ENCODE peak calls at places on chromosomes 7 and 10, in five cellular contexts. K, P, M, E and G are unnamed samples.
A peak's percentile ranks its signal among the peaks of the same experiment; 100 is the strongest.

GRCh38 chr7:55019691-55020480 is 1.1 kb downstream of the EGFR start:
- DNase-seq in K (no peak), P (peak; percentile 50), M (no peak), E (no peak), G (peak; percentile 43)

GRCh38 chr10:63042256-63042655 is 90.9 kb upstream of the NRBF2 start:
- DNase-seq in K (no peak), P (no peak), M (no peak), E (no peak), G (no peak)

GRCh38 chr7:37438879-37439278 is 9.8 kb downstream of the ELMO1 start:
- DNase-seq in K (no peak), P (no peak), M (no peak), E (no peak), G (no peak)

GRCh38 chr10:17950726-17951125 is 992 bp upstream of the SLC39A12 start:
- DNase-seq in K (no peak), P (no peak), M (no peak), E (no peak), G (no peak)

GRCh38 chr10:44005788-44006099 is 357.1 kb upstream of the ZNF32 start:
- DNase-seq in K (no peak), P (no peak), M (no peak), E (no peak), G (no peak)

GRCh38 chr10:28681345-28681763 is 4.0 kb downstream of the BAMBI start:
- DNase-seq in K (no peak), P (no peak), M (no peak), E (no peak), G (no peak)

GRCh38 chr7:22781230-22781711 is 41.4 kb downstream of the TOMM7 start:
- DNase-seq in K (no peak), P (no peak), M (no peak), E (no peak), G (no peak)

GRCh38 chr7:16867328-16867727 is 14.5 kb downstream of the AGR3 start:
- DNase-seq in K (no peak), P (no peak), M (no peak), E (no peak), G (no peak)

GRCh38 chr7:155764432-155764798 is 47.8 kb downstream of the SHH start:
- DNase-seq in K (no peak), P (no peak), M (no peak), E (no peak), G (no peak)

GRCh38 chr7:51224811-51225581 is 91.6 kb downstream of the COBL start:
- DNase-seq in K (no peak), P (no peak), M (no peak), E (no peak), G (peak; percentile 31)

GRCh38 chr10:121661451-121661851 is 63.2 kb upstream of the FGFR2 start:
- DNase-seq in K (no peak), P (no peak), M (no peak), E (no peak), G (no peak)

GRCh38 chr10:642186-642890 is 47.1 kb downstream of the DIP2C start:
- DNase-seq in K (no peak), P (no peak), M (no peak), E (no peak), G (no peak)

GRCh38 chr7:130491841-130492518 is at the start of gene MEST:
- DNase-seq in K (peak; percentile 46), P (peak; percentile 20), M (no peak), E (no peak), G (peak; percentile 49)

GRCh38 chr10:124376411-124376810 is 42.3 kb downstream of the OAT start:
- DNase-seq in K (no peak), P (no peak), M (no peak), E (no peak), G (no peak)

GRCh38 chr10:31581741-31582323 is 262.8 kb downstream of the ZEB1 start:
- DNase-seq in K (no peak), P (no peak), M (no peak), E (no peak), G (no peak)

GRCh38 chr10:126065751-126066150 is 169.4 kb downstream of the FANK1 start:
- DNase-seq in K (no peak), P (no peak), M (no peak), E (no peak), G (no peak)

GRCh38 chr10:110535958-110536891 is 31.3 kb upstream of the SMC3 start:
- DNase-seq in K (no peak), P (no peak), M (no peak), E (peak; percentile 68), G (no peak)

GRCh38 chr10:47035447-47036337 is 124.5 kb downstream of the PTPN20 start:
- DNase-seq in K (peak; percentile 26), P (no peak), M (no peak), E (no peak), G (no peak)

GRCh38 chr7:17580141-17580540 is 281.7 kb downstream of the AHR start:
- DNase-seq in K (peak; percentile 40), P (no peak), M (no peak), E (no peak), G (no peak)

GRCh38 chr10:28631896-28632596 is 45.3 kb upstream of the BAMBI start:
- DNase-seq in K (no peak), P (no peak), M (no peak), E (no peak), G (no peak)

GRCh38 chr7:98283127-98283886 is 1.8 kb downstream of the BRI3 start:
- DNase-seq in K (no peak), P (no peak), M (no peak), E (no peak), G (no peak)

GRCh38 chr7:6159524-6160011 is 112.9 kb downstream of the CYTH3 start:
- DNase-seq in K (no peak), P (no peak), M (no peak), E (no peak), G (no peak)

GRCh38 chr10:11163990-11164805 is 146.5 kb downstream of the CELF2 start:
- DNase-seq in K (peak; percentile 56), P (no peak), M (no peak), E (no peak), G (no peak)

GRCh38 chr10:11647676-11648075 is 36.2 kb upstream of the USP6NL start:
- DNase-seq in K (no peak), P (no peak), M (no peak), E (no peak), G (no peak)

GRCh38 chr10:25952857-25953256 is 18.8 kb downstream of the MYO3A start:
- DNase-seq in K (no peak), P (no peak), M (no peak), E (no peak), G (no peak)

GRCh38 chr7:111438369-111439289 is 123.7 kb downstream of the IMMP2L start:
- DNase-seq in K (no peak), P (no peak), M (no peak), E (no peak), G (no peak)

GRCh38 chr10:113958631-113959382 is 84.9 kb upstream of the ADRB1 start:
- DNase-seq in K (no peak), P (no peak), M (no peak), E (no peak), G (peak; percentile 26)

GRCh38 chr10:46327685-46328084 is 40.9 kb downstream of the ANTXRL start:
- DNase-seq in K (no peak), P (no peak), M (no peak), E (no peak), G (no peak)

GRCh38 chr7:132899833-132900232 is 182.1 kb downstream of the CHCHD3 start:
- DNase-seq in K (no peak), P (no peak), M (no peak), E (no peak), G (no peak)

GRCh38 chr10:7410306-7410799 is 481 bp downstream of the SFMBT2 start:
- DNase-seq in K (no peak), P (peak; percentile 36), M (no peak), E (no peak), G (no peak)